ENCODE peak calls at places on chromosomes 5 and 9, in seven cellular contexts. R is HCT116, S is SK-N-SH, T is K562, G is HepG2, L is GM12878, M is H1. V is an unnamed sample.

GRCh38 chr9:20292002-20292401 is 330.3 kb downstream of the MLLT3 start:
- DNase-seq in T (no peak), S (peak; percentile 14), L (no peak), G (peak; percentile 30), R (peak; percentile 60), M (no peak), V (peak; percentile 33)

GRCh38 chr5:179154991-179155955 is 95.1 kb downstream of the ZNF354C start:
- DNase-seq in R (no peak), T (no peak), S (peak; percentile 64), L (no peak), G (no peak), M (no peak), V (no peak)

GRCh38 chr5:108820983-108821382 is 73.3 kb downstream of the FER start:
- DNase-seq in T (no peak), S (no peak), L (no peak), M (no peak), R (no peak), G (no peak), V (no peak)

GRCh38 chr5:98791110-98791509 is 17.6 kb downstream of the RGMB start:
- DNase-seq in G (no peak), S (no peak), M (no peak), T (no peak), L (no peak), R (no peak), V (no peak)

GRCh38 chr5:153050496-153051179 is 439.8 kb upstream of the GRIA1 start:
- DNase-seq in S (no peak), T (no peak), R (no peak), M (no peak), L (no peak), G (no peak), V (no peak)

GRCh38 chr9:70466976-70467551 is 52.6 kb upstream of the KLF9 start:
- DNase-seq in S (no peak), R (no peak), L (no peak), T (peak; percentile 13), M (no peak), G (no peak), V (no peak)

GRCh38 chr5:136998864-136999263 is 500.3 kb downstream of the SPOCK1 start:
- DNase-seq in G (no peak), S (no peak), M (no peak), L (no peak), T (no peak), R (no peak), V (no peak)

GRCh38 chr9:20512636-20513035 is 109.7 kb downstream of the MLLT3 start:
- DNase-seq in R (no peak), G (no peak), T (no peak), L (no peak), M (no peak), S (no peak), V (no peak)

GRCh38 chr9:15277400-15278137 is 29.4 kb downstream of the TTC39B start:
- DNase-seq in T (no peak), M (no peak), R (peak; percentile 4), S (peak; percentile 24), L (no peak), G (peak; percentile 15), V (no peak)

GRCh38 chr9:115425614-115426013 is 307.7 kb upstream of the TNC start:
- DNase-seq in M (no peak), L (no peak), S (no peak), T (no peak), G (no peak), R (no peak), V (no peak)

GRCh38 chr9:81787747-81788632 is 98.6 kb upstream of the TLE1 start:
- DNase-seq in M (no peak), T (no peak), G (peak; percentile 73), R (no peak), S (no peak), L (no peak), V (no peak)

GRCh38 chr5:10366310-10367297 is 13.1 kb downstream of the MARCHF6 start:
- DNase-seq in R (no peak), M (no peak), G (no peak), S (no peak), T (no peak), L (no peak), V (no peak)

GRCh38 chr5:143499480-143500114 is 96.1 kb upstream of the NR3C1 start:
- DNase-seq in R (peak; percentile 2), G (no peak), S (no peak), T (no peak), L (no peak), M (no peak), V (no peak)

GRCh38 chr5:116273458-116274242 is 188.8 kb downstream of the COMMD10 start:
- DNase-seq in L (peak; percentile 43), G (no peak), R (no peak), T (no peak), M (no peak), S (no peak), V (no peak)

GRCh38 chr5:154937186-154937717 is 759 bp downstream of the GEMIN5 start:
- DNase-seq in S (no peak), L (no peak), T (no peak), M (no peak), R (no peak), G (no peak), V (no peak)

GRCh38 chr5:138696501-138696900 is 56.7 kb upstream of the CTNNA1 start:
- DNase-seq in S (no peak), T (no peak), R (no peak), M (no peak), G (no peak), L (no peak), V (no peak)

GRCh38 chr9:18422296-18423036 is 51.5 kb upstream of the ADAMTSL1 start:
- DNase-seq in T (no peak), M (no peak), G (no peak), S (no peak), R (no peak), L (no peak), V (no peak)

GRCh38 chr9:98551511-98552286 is 157.0 kb downstream of the GABBR2 start:
- DNase-seq in M (no peak), S (no peak), R (no peak), L (no peak), T (no peak), G (no peak), V (peak; percentile 5)

GRCh38 chr9:128892223-128892892 is 10.4 kb downstream of the LRRC8A start:
- DNase-seq in M (no peak), T (no peak), R (no peak), L (no peak), S (no peak), G (no peak), V (no peak)

GRCh38 chr9:89821081-89821480 is 216.3 kb downstream of the GADD45G start:
- DNase-seq in G (no peak), M (no peak), L (no peak), R (no peak), S (no peak), T (no peak), V (no peak)

GRCh38 chr5:157113007-157113406 is 4.2 kb upstream of the HAVCR2 start:
- DNase-seq in S (no peak), T (no peak), L (no peak), M (no peak), R (no peak), G (no peak), V (no peak)

GRCh38 chr5:157120102-157120501 is 11.3 kb upstream of the HAVCR2 start:
- DNase-seq in T (no peak), R (no peak), M (no peak), S (no peak), L (no peak), G (no peak), V (no peak)

GRCh38 chr5:157115012-157115411 is 6.2 kb upstream of the HAVCR2 start:
- DNase-seq in L (no peak), T (no peak), M (no peak), S (no peak), R (no peak), G (no peak), V (no peak)

GRCh38 chr5:157115502-157115901 is 6.7 kb upstream of the HAVCR2 start:
- DNase-seq in T (no peak), R (no peak), S (no peak), M (no peak), L (no peak), G (no peak), V (no peak)

GRCh38 chr5:157116483-157116954 is 7.7 kb upstream of the HAVCR2 start:
- DNase-seq in T (no peak), R (no peak), G (no peak), L (peak; percentile 63), M (no peak), S (no peak), V (no peak)
- TF ChIP-seq YY1 in T (no peak), R (no peak), G (no peak), L (peak; percentile 43), M (no peak), S (no peak), V (no peak)

GRCh38 chr5:76083555-76084495 is 642 bp downstream of the SV2C start:
- DNase-seq in T (no peak), G (no peak), S (peak; percentile 65), L (no peak), R (no peak), M (no peak), V (no peak)
- TF ChIP-seq YY1 in T (no peak), G (no peak), S (no peak), L (no peak), R (no peak), M (no peak), V (no peak)

DNA sequence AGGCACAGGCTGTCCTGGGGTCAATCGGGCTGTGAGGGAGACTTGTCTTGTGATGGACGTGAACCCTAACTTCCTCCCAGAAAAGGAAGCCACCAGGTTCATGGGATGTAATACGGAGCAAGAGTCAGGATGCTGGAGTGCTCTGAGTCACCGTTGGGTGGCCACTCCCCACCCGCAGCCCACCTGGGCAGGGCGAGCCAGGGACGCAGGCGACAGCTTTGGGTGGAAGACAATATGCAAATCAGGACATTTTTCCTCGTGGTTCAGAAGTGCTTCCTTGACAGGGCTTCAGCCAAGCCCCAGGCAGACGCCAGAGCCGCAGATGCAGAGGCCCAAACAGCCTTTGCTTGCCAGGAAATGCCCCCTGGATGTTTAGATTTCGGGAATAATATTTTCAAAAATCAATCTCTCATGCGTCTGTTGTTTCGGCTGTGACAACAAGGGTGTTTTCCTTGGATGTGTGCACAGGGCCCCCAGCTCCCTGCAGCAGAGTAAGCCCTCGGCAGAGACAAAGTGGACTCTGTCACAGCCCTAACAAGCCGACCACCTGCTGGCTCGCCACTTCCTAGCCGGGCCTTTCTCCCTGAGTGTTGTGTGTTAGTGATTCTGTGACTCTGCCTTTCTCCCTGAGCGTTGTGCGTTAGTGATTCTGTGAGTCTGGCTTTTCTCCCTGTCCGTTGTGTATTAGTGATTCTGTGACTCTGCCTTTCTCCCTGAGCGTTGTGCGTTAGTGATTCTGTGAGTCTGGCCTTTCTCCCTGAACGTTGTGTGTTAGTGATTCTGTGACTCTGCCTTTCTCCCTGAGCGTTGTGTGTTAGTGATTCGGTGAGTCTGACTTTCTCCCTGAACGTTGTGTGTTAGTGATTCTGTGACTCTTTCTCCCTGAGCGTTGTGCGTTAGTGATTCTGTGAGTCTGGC is 11.8 kb upstream of the SLC9A3 start:
- DNase-seq in S (no peak), G (no peak), T (no peak), M (no peak), R (no peak), L (no peak), V (no peak)
- TF ChIP-seq YY1 in S (no peak), G (no peak), T (no peak), M (no peak), R (no peak), L (no peak), V (no peak)

GRCh38 chr5:130471-131175 is 38.7 kb downstream of the PLEKHG4B start:
- DNase-seq in L (no peak), G (no peak), T (no peak), R (no peak), M (no peak), S (no peak), V (no peak)
- TF ChIP-seq YY1 in L (no peak), G (no peak), T (no peak), R (no peak), M (no peak), S (no peak), V (no peak)

V was measured in NT2/D1.